ENCODE peak calls at places on chromosome 1, in nine cellular contexts. N, B, U, L, G, E, X, W and S are unnamed samples. For H3K4me1, the result is how much of the 10 kb centered on the place peaks cover.

GRCh38 chr1:100927276-100927675 is 31.4 kb downstream of the SLC30A7 start:
- DNase-seq in N (no peak), B (no peak), U (no peak), L (no peak), G (no peak), E (no peak), X (no peak), W (no peak), S (no peak)

GRCh38 chr1:62941780-62942179 is 157.8 kb downstream of the ATG4C start:
- DNase-seq in N (no peak), B (no peak), U (no peak), L (no peak), G (no peak), E (no peak), X (no peak), W (no peak), S (no peak)

GRCh38 chr1:25781130-25781433 is 18.9 kb upstream of the SELENON start:
- DNase-seq in N (no peak), B (no peak), U (no peak), L (no peak), G (no peak), E (no peak), X (no peak), W (no peak), S (no peak)

GRCh38 chr1:10613340-10613739 is 138.6 kb downstream of the PEX14 start:
- DNase-seq in N (no peak), B (no peak), U (no peak), L (no peak), G (no peak), E (peak), X (no peak), W (no peak), S (no peak)

GRCh38 chr1:201111156-201111555 is 1.1 kb downstream of the CACNA1S start:
- DNase-seq in N (no peak), B (no peak), U (no peak), L (no peak), G (no peak), E (no peak), X (no peak), W (no peak), S (no peak)

GRCh38 chr1:185325413-185325812 is 8.4 kb upstream of the IVNS1ABP start:
- DNase-seq in N (no peak), B (no peak), U (no peak), L (no peak), G (no peak), E (no peak), X (no peak), W (no peak), S (peak)

GRCh38 chr1:248404024-248404423 is 1.2 kb downstream of the OR2T1 start:
- DNase-seq in N (no peak), B (no peak), U (no peak), L (no peak), G (no peak), E (no peak), X (no peak), W (no peak), S (no peak)

GRCh38 chr1:5921129-5921528 is 71.1 kb downstream of the NPHP4 start:
- DNase-seq in N (no peak), B (no peak), U (no peak), L (no peak), G (no peak), E (no peak), X (peak), W (no peak), S (no peak)

GRCh38 chr1:159909381-159909780 is 9.4 kb upstream of the CFAP45 start:
- DNase-seq in N (no peak), B (peak), U (no peak), L (no peak), G (no peak), E (no peak), X (no peak), W (no peak), S (no peak)

GRCh38 chr1:85865183-85865582 is 156.9 kb upstream of the ZNHIT6 start:
- DNase-seq in N (no peak), B (no peak), U (no peak), L (no peak), G (no peak), E (no peak), X (no peak), W (no peak), S (no peak)

GRCh38 chr1:100479620-100480338 is 58.2 kb upstream of the GPR88 start:
- DNase-seq in N (no peak), B (no peak), U (no peak), L (no peak), G (no peak), E (no peak), X (no peak), W (no peak), S (no peak)

GRCh38 chr1:30196457-30196856 is 526.9 kb downstream of the MATN1 start:
- DNase-seq in N (no peak), B (no peak), U (no peak), L (no peak), G (no peak), E (no peak), X (no peak), W (no peak), S (peak)

GRCh38 chr1:26112407-26112775 is 767 bp downstream of the PDIK1L start:
- DNase-seq in N (no peak), B (no peak), U (no peak), L (no peak), G (no peak), E (no peak), X (no peak), W (no peak), S (no peak)

GRCh38 chr1:81073580-81073979 is 727.2 kb upstream of the ADGRL2 start:
- DNase-seq in N (no peak), B (no peak), U (no peak), L (no peak), G (no peak), E (no peak), X (no peak), W (no peak), S (no peak)

GRCh38 chr1:114131526-114132220 is 22.0 kb downstream of the SYT6 start:
- DNase-seq in N (no peak), B (no peak), U (no peak), L (no peak), G (no peak), E (no peak), X (no peak), W (no peak), S (no peak)

GRCh38 chr1:18109756-18110597 is 2.4 kb downstream of the IGSF21 start:
- DNase-seq in N (peak), B (no peak), U (peak), L (no peak), G (no peak), E (peak), X (peak), W (peak), S (no peak)

GRCh38 chr1:245583575-245584330 is 429.0 kb downstream of the KIF26B start:
- DNase-seq in N (no peak), B (no peak), U (no peak), L (no peak), G (no peak), E (no peak), X (no peak), W (no peak), S (no peak)

GRCh38 chr1:116351914-116352313 is 21.1 kb upstream of the ATP1A1 start:
- DNase-seq in N (no peak), B (no peak), U (no peak), L (no peak), G (no peak), E (no peak), X (no peak), W (no peak), S (no peak)
- H3K4me3 ChIP-seq in N (no peak), B (no peak), U (no peak), L (no peak), G (no peak), E (no peak), X (no peak), W (no peak), S (no peak)

GRCh38 chr1:165624441-165624840 is 6.6 kb upstream of the MGST3 start:
- DNase-seq in N (no peak), B (no peak), U (no peak), L (no peak), G (no peak), E (no peak), X (no peak), W (no peak), S (no peak)

GRCh38 chr1:165619647-165620151 is 11.3 kb upstream of the MGST3 start:
- DNase-seq in N (no peak), B (no peak), U (no peak), L (no peak), G (no peak), E (no peak), X (no peak), W (no peak), S (no peak)

GRCh38 chr1:165629131-165629530 is 1.9 kb upstream of the MGST3 start:
- DNase-seq in N (no peak), B (no peak), U (no peak), L (no peak), G (no peak), E (no peak), X (no peak), W (no peak), S (no peak)

GRCh38 chr1:165628127-165628857 is 2.7 kb upstream of the MGST3 start:
- DNase-seq in N (no peak), B (peak), U (no peak), L (no peak), G (no peak), E (no peak), X (no peak), W (no peak), S (no peak)

DNA sequence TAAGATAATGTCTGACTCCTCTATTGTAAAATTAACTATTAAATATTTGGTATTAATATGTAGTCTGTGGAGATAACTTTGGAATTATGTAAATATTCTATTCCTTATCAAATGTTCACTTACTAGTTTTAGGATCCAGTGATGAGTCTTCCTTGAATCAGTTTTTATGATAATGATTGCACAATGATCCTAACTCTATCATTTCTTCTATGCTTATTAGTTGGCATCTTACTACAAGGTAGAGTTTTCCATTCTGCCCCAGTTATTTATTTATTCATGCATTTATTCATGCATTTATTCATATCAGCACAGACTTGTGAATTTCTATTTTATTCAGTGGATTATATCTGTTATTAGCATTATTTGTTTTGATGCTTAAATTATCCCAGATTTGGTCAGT is 7.4 kb upstream of the MGST3 start:
- DNase-seq in N (no peak), B (no peak), U (no peak), L (no peak), G (no peak), E (no peak), X (no peak), W (no peak), S (no peak)
- H3K4me1 ChIP-seq in N (under half), B (under half), U (under half), L (under half), G (under half), E (under half), X (under half), W (under half), S (under half)

GRCh38 chr1:169457443-169457842 is 28.3 kb downstream of the SLC19A2 start:
- DNase-seq in N (no peak), B (no peak), U (no peak), L (no peak), G (no peak), E (no peak), X (no peak), W (no peak), S (no peak)

GRCh38 chr1:169462385-169462784 is 23.4 kb downstream of the SLC19A2 start:
- DNase-seq in N (no peak), B (no peak), U (no peak), L (no peak), G (no peak), E (no peak), X (no peak), W (no peak), S (no peak)

GRCh38 chr1:169456029-169456428 is 28.8 kb upstream of the CCDC181 start:
- DNase-seq in N (no peak), B (no peak), U (no peak), L (no peak), G (no peak), E (no peak), X (no peak), W (no peak), S (no peak)

GRCh38 chr1:169461390-169462001 is 24.2 kb downstream of the SLC19A2 start:
- DNase-seq in N (no peak), B (no peak), U (no peak), L (no peak), G (no peak), E (no peak), X (no peak), W (no peak), S (no peak)

GRCh38 chr1:169460193-169460833 is 25.4 kb downstream of the SLC19A2 start:
- DNase-seq in N (no peak), B (no peak), U (peak), L (peak), G (no peak), E (no peak), X (no peak), W (no peak), S (no peak)
- H3K4me3 ChIP-seq in N (peak), B (no peak), U (peak), L (no peak), G (no peak), E (peak), X (no peak), W (peak), S (no peak)

GRCh38 chr1:39269791-39270342 is 65.4 kb downstream of the MACF1 start:
- DNase-seq in N (no peak), B (peak), U (no peak), L (no peak), G (peak), E (no peak), X (no peak), W (no peak), S (no peak)

GRCh38 chr1:39272027-39272790 is 67.7 kb downstream of the MACF1 start:
- DNase-seq in N (no peak), B (peak), U (no peak), L (peak), G (no peak), E (no peak), X (peak), W (no peak), S (no peak)

GRCh38 chr1:39269349-39269748 is 64.9 kb downstream of the MACF1 start:
- DNase-seq in N (no peak), B (no peak), U (no peak), L (no peak), G (no peak), E (no peak), X (no peak), W (no peak), S (no peak)

GRCh38 chr1:39268906-39269305 is 64.4 kb downstream of the MACF1 start:
- DNase-seq in N (no peak), B (no peak), U (no peak), L (no peak), G (no peak), E (no peak), X (no peak), W (no peak), S (no peak)

DNA sequence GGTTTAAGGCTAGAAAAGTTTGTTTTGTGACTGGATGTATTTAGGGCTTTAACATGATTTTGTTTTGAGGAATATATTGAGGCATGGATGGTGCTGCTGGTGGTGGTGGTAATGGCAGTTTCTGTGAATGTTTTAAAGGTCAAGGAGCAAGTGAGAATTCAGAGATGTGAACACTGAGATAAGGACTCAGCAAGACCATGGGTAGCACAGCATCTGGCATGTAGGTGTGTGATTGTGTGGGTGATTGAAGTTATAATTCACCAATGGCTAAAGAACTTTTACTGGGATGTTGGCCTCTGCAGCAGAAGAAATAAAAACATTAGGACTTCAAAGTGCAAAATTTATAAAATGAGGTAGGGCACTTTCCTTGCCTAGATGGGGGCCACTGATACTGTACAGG is 65.9 kb downstream of the MACF1 start:
- DNase-seq in N (no peak), B (no peak), U (no peak), L (no peak), G (no peak), E (no peak), X (no peak), W (no peak), S (no peak)
- H3K4me1 ChIP-seq in N (half or more), B (half or more), U (half or more), L (under half), G (under half), E (under half), X (half or more), W (under half), S (under half)

DNA sequence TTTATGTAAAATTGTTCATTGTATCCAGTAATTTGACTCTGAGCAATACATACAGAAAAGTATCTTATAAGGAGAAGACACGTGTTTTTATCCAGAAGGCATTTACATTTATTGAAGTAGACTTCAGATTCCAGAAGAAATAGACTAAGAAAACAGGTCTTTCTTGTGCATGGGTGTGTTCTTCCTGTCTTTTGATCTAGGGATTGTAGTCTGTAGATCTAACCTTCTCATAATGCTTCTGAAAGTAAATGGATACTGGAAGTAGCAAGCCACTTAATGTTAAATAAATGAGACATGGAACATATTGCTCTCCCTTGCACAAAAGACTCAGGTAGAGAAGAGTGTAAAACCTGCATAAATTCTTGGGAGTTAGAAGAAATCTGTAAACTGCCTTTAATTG is 853.2 kb upstream of the B3GALT2 start:
- DNase-seq in N (no peak), B (no peak), U (no peak), L (no peak), G (no peak), E (no peak), X (no peak), W (no peak), S (no peak)
- H3K4me3 ChIP-seq in N (no peak), B (no peak), U (no peak), L (no peak), G (no peak), E (no peak), X (no peak), W (no peak), S (no peak)

DNA sequence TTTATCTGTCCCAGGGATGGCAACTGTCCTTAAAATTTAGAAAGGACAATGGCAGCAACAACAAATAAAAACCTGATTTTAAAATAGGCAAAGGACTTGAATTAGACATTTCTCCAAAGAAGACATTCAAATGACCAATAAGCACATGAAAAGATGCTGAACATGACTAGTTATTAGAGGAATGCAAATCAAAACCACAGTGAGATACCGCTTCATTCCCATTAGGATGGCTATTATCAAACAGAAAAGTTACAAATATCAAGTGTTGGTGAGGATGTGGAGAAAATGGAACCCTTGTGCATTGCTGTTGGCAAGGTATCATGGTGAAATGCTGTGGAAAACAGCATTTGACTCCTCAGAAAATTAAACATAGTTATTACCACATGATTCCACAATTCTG is 120.7 kb downstream of the CRB1 start:
- DNase-seq in N (no peak), B (no peak), U (no peak), L (no peak), G (no peak), E (no peak), X (no peak), W (no peak), S (no peak)
- H3K4me1 ChIP-seq in N (under half), B (under half), U (under half), L (under half), G (under half), E (under half), X (under half), W (under half), S (under half)

DNA sequence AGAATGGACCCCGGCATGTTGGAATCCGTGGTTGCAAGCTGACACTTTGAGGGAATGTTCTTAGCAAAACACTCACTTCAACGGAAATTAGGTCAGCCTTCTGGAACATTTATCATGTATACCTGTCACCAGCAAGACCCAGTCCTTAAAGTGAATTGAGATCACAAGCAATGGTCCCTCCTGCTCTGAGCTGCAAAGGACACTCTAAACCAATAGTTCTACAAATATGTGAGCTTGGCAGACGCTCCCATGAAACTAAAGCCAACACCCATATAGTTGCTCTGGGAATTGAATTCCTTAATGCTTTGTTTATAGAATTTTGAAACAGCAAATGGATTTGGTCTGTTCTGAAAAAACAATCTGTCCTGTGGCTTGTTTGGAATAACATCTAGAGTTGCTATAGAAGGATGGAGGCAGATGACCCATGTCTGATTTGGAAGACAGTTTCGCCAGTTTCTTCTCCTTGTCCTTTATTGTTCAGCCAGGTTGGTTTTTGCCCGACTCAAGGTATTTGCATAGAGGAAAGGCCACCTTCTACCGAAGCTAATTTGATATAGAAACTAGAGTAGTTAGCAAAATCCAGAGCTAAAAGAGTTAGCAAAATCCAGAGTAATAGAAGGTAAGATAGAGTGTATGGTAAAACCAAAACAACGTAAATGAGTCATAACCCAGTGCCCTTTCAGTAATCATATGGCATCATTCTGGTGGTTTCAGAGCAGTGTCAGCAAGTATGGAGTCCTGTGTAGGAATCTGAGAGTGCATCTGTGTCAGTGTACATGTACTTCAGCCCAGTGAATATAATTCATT is 236.2 kb downstream of the NFIA start:
- DNase-seq in N (no peak), B (no peak), U (no peak), L (no peak), G (no peak), E (no peak), X (no peak), W (no peak), S (no peak)
- H3K4me3 ChIP-seq in N (peak), B (no peak), U (peak), L (no peak), G (no peak), E (no peak), X (no peak), W (no peak), S (no peak)

GRCh38 chr1:6962390-6962955 is 177.2 kb downstream of the CAMTA1 start:
- DNase-seq in N (peak), B (peak), U (no peak), L (no peak), G (peak), E (peak), X (peak), W (no peak), S (peak)
- H3K4me1 ChIP-seq in N (under half), B (under half), U (under half), L (under half), G (under half), E (under half), X (under half), W (under half), S (under half)

GRCh38 chr1:182601926-182602325 is 2.3 kb downstream of the RGS16 start:
- DNase-seq in N (no peak), B (no peak), U (no peak), L (no peak), G (no peak), E (no peak), X (no peak), W (no peak), S (no peak)

GRCh38 chr1:182604835-182605164 is 611 bp upstream of the RGS16 start:
- DNase-seq in N (no peak), B (no peak), U (no peak), L (no peak), G (no peak), E (no peak), X (no peak), W (no peak), S (no peak)

GRCh38 chr1:182602945-182603645 is 1.1 kb downstream of the RGS16 start:
- DNase-seq in N (no peak), B (no peak), U (no peak), L (no peak), G (no peak), E (no peak), X (no peak), W (no peak), S (peak)

GRCh38 chr1:182604128-182604834 is at the start of gene RGS16:
- DNase-seq in N (peak), B (peak), U (peak), L (peak), G (peak), E (peak), X (peak), W (peak), S (peak)

GRCh38 chr1:182603646-182604127 is 502 bp downstream of the RGS16 start:
- DNase-seq in N (no peak), B (no peak), U (no peak), L (no peak), G (no peak), E (no peak), X (no peak), W (no peak), S (no peak)
- H3K4me3 ChIP-seq in N (peak), B (peak), U (peak), L (peak), G (peak), E (peak), X (peak), W (peak), S (peak)